ENCODE peak calls at places on chromosome 15, in four cellular contexts. F is fibroblast of lung, Y is tibial artery, U is pancreas. M is an unnamed sample. For H3K27me3 and H3K9me3, the result is how much of the 10 kb centered on the place peaks cover.

GRCh38 chr15:66982816-66983215 is 82.6 kb upstream of the SMAD3 start:
- DNase-seq in F (no peak), Y (no peak), U (no peak), M (no peak)

GRCh38 chr15:98160236-98160635 is 199.7 kb downstream of the ARRDC4 start:
- DNase-seq in F (no peak), Y (no peak), U (no peak), M (no peak)

GRCh38 chr15:40956543-40956982 is 3.3 kb downstream of the CHAC1 start:
- DNase-seq in F (no peak), Y (no peak), U (no peak), M (no peak)

GRCh38 chr15:74746389-74746788 is 2.3 kb upstream of the CYP1A2 start:
- DNase-seq in F (no peak), Y (no peak), U (no peak), M (no peak)

GRCh38 chr15:87597346-87598052 is 659.0 kb downstream of the NTRK3 start:
- DNase-seq in F (no peak), Y (no peak), U (no peak), M (no peak)

GRCh38 chr15:89243046-89243690 is 611 bp upstream of the FANCI start:
- DNase-seq in F (no peak), Y (peak), U (no peak), M (no peak)

GRCh38 chr15:81157195-81157938 is 23.3 kb downstream of the CFAP161 start:
- DNase-seq in F (no peak), Y (no peak), U (no peak), M (no peak)

GRCh38 chr15:80948651-80949292 is 40.8 kb downstream of the MESD start:
- DNase-seq in F (no peak), Y (peak), U (no peak), M (peak)

GRCh38 chr15:31304736-31305365 is 21.8 kb upstream of the KLF13 start:
- DNase-seq in F (no peak), Y (no peak), U (no peak), M (no peak)

GRCh38 chr15:88187195-88187594 is 69.3 kb downstream of the NTRK3 start:
- DNase-seq in F (peak), Y (no peak), U (no peak), M (no peak)

GRCh38 chr15:38440353-38441129 is 13.4 kb upstream of the FAM98B start:
- DNase-seq in F (peak), Y (no peak), U (peak), M (peak)

GRCh38 chr15:70146771-70147170 is 49.1 kb upstream of the TLE3 start:
- DNase-seq in F (no peak), Y (no peak), U (no peak), M (no peak)

GRCh38 chr15:40991355-40991754 is 38.1 kb downstream of the CHAC1 start:
- DNase-seq in F (no peak), Y (no peak), U (no peak), M (no peak)

GRCh38 chr15:22895465-22896190 is 57.2 kb downstream of the NIPA2 start:
- DNase-seq in F (peak), Y (no peak), U (no peak), M (peak)

GRCh38 chr15:93072440-93073394 is 16.3 kb downstream of the RGMA start:
- DNase-seq in F (peak), Y (peak), U (peak), M (no peak)

GRCh38 chr15:75061272-75061671 is 37.9 kb downstream of the PPCDC start:
- DNase-seq in F (peak), Y (no peak), U (no peak), M (no peak)

GRCh38 chr15:83626171-83626802 is 27.6 kb upstream of the ADAMTSL3 start:
- DNase-seq in F (peak), Y (no peak), U (no peak), M (no peak)

GRCh38 chr15:94858011-94858410 is 626.6 kb downstream of the MCTP2 start:
- DNase-seq in F (peak), Y (no peak), U (no peak), M (no peak)
- H3K27me3 ChIP-seq in F (under half), Y (under half), U (under half), M (under half)

DNA sequence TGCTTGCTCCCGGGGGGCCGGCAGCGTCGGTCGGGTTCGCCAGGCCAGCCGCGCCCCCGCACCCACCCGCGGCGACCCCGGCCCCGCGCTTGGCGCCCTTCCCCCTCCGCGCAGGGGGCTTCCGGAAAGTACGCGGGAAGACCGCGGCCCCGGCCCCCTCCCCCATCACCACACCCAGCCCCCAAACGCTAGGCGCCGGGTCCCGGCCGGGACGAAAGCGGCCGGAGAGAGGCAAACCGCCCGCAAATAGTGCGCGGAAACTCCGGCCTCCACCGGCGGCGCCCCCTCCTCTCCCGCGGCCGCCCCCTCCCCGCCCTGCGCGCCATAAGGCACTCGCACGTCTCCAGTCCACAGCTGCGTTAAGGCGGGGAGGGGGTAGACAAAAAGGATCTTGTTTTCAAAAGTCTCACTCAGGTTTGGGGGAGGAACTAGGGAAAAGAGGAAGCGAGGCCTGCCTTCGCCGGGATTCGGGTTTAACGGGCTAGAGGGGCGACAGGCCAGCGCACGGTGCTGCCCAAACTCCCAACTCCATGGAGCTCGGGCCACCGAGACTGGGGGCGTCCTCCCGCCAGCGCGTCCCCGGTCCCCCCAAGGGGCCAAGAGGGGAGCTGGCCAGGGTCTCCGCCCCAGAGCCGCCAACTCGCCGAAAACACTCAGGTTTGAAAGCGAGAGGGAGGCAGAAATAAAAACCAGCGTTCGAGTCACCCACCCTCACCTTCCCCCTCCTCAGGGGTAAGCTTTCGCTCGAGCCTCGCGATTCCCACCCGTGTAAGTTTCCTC is 1.8 kb downstream of the ANP32A start:
- DNase-seq in F (peak), Y (peak), U (peak), M (no peak)
- H3K9me3 ChIP-seq in F (under half), Y (under half), U (under half), M (under half)

DNA sequence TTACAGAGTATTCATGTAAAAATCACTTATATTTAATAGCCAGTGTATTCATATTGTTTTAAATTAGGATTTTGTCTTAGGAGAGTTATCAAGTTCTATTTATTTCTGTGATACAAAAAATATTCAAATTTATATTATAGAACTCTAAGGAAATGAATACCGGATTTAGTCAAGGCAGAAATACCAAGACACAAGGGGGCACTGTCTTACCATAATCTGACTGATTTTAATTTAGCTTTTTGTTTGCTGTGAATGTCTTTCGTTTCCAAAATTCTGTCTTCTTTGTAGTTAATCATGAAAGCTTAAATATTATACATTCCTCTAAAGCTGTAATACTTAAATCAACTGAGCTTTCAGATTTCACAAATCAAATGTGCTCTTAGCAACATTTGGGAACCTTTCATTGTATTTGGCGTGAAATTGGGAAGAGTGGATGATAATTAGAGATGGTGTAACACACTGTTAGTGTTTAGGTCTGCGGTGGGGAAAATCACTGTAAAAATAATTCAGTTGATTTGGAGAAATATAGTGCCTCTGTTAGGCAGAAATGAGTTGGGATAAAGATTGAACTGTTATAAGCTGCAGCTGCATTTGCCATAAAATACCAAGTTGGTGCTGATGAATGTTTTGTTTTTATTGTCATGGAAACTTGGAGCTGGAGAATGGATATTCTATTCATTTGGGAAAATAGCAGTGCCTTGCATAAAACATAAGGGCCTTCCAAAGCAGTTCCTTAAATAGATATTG is 228.1 kb downstream of the TCF12 start:
- DNase-seq in F (peak), Y (no peak), U (no peak), M (no peak)
- TF ChIP-seq CTCF in F (peak), Y (peak), U (no peak), M (peak)

GRCh38 chr15:60573936-60574335 is 95.0 kb upstream of the ICE2 start:
- DNase-seq in F (no peak), Y (no peak), U (no peak), M (no peak)
- H3K27me3 ChIP-seq in F (under half), Y (under half), U (under half), M (under half)

DNA sequence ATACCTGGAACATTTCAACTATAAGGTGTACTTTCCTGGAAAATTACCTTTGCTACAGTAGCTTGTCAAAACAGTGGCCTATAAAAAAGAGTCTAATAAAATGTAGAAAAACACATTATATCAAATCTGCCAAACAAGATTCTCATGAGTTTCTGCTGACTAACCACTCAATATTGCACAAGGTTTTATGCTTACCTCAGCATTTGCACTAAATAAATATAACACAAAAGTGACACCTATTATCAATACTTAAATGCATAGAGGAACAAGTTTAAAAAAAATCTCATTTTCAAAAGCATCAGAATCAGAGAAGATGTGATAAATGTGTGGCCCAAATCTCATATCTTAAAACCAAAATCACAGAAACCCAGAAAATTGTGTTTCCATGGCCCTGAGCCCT is 281.4 kb downstream of the RSL24D1 start:
- DNase-seq in F (no peak), Y (no peak), U (no peak), M (no peak)
- H3K9me3 ChIP-seq in F (under half), Y (under half), U (under half), M (under half)

GRCh38 chr15:65054333-65055200 is 9.4 kb downstream of the SLC51B start:
- DNase-seq in F (peak), Y (peak), U (no peak), M (no peak)
- TF ChIP-seq CTCF in F (peak), Y (peak), U (peak), M (peak)

GRCh38 chr15:60130811-60131210 is 126.7 kb downstream of the FOXB1 start:
- DNase-seq in F (no peak), Y (no peak), U (no peak), M (no peak)
- H3K27me3 ChIP-seq in F (under half), Y (under half), U (under half), M (under half)

M was measured in RWPE2.